ENCODE peak calls at places on chromosome 20, in four cellular contexts. C is left ventricle myocardium inferior, W is adrenal gland, K is A549. Z is an unnamed sample.
A peak's percentile ranks its signal among the peaks of the same experiment; 100 is the strongest.

GRCh38 chr20:45300961-45301360 is 5.7 kb upstream of the RBPJL start:
- DNase-seq in C (no peak), W (no peak), K (peak; percentile 69), Z (peak; percentile 37)

GRCh38 chr20:63208346-63208924 is 7.5 kb downstream of the YTHDF1 start:
- DNase-seq in C (no peak), W (no peak), K (no peak), Z (no peak)

GRCh38 chr20:58714340-58714922 is 21.8 kb downstream of the NPEPL1 start:
- DNase-seq in C (peak; percentile 8), W (peak; percentile 46), K (no peak), Z (no peak)

GRCh38 chr20:43448748-43449535 is 8.8 kb upstream of the SRSF6 start:
- DNase-seq in C (no peak), W (peak; percentile 66), K (peak; percentile 56), Z (peak; percentile 65)

GRCh38 chr20:43843096-43843964 is 71.3 kb upstream of the TOX2 start:
- DNase-seq in C (no peak), W (peak; percentile 15), K (peak; percentile 72), Z (no peak)

GRCh38 chr20:37142708-37143107 is 36.4 kb upstream of the RPN2 start:
- DNase-seq in C (no peak), W (no peak), K (no peak), Z (no peak)

GRCh38 chr20:7980332-7981046 is 39.1 kb downstream of the TMX4 start:
- DNase-seq in C (no peak), W (no peak), K (peak; percentile 60), Z (peak; percentile 36)

GRCh38 chr20:30922129-30922528 is 335.3 kb upstream of the DEFB115 start:
- DNase-seq in C (no peak), W (no peak), K (no peak), Z (no peak)

GRCh38 chr20:44011251-44011940 is 96.7 kb downstream of the TOX2 start:
- DNase-seq in C (no peak), W (no peak), K (no peak), Z (no peak)

GRCh38 chr20:44701889-44702288 is 13.3 kb upstream of the CCN5 start:
- DNase-seq in C (no peak), W (no peak), K (no peak), Z (no peak)

GRCh38 chr20:63620991-63621390 is 5.9 kb downstream of the GMEB2 start:
- DNase-seq in C (no peak), W (no peak), K (no peak), Z (no peak)

GRCh38 chr20:53606364-53606985 is 12.8 kb upstream of the ZNF217 start:
- DNase-seq in C (no peak), W (peak; percentile 75), K (no peak), Z (no peak)

GRCh38 chr20:63264002-63264401 is 8.6 kb upstream of the ARFGAP1 start:
- DNase-seq in C (no peak), W (no peak), K (no peak), Z (no peak)

DNA sequence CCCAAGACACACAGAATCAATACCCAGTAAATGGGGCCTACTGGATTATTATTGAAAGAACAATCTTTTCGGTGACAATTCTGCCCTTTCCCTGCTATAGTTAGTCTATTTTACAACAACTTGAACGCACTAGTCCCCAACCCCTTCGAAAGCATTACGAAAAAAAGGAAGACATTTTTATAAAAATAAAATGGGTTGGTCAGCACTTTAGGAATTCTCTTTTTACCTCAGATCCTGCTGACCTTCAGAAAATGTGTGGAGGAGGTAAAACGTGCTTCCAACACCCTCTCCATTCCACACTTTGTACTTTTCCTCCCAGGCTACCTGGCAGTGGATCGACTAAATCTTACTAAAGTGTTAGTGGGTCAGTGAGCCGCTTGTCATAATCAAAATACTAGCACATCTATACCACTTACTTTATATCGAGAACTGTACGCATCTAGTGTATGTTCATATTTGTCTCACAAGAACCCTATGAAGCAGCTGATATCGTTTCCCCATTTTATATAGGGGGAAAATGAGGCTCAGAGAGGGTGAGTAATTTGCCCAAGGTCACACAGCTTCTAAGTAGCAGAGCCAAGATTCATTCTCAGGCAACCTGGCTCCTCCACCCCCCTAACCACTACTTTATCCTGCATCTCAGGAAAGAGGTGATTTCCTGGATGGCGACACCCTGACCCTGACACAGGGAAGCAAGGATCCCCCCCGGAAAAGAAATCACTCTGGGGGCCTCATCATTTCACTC is 10.6 kb downstream of the NFATC2 start:
- DNase-seq in C (no peak), W (no peak), K (no peak), Z (no peak)
- H3K4me1 ChIP-seq in C (peaks cover 50% of the 10 kb centered on the region), W (no peaks in the 10 kb centered on the region), K (peaks cover 19% of the 10 kb centered on the region), Z (peaks cover 89% of the 10 kb centered on the region)

DNA sequence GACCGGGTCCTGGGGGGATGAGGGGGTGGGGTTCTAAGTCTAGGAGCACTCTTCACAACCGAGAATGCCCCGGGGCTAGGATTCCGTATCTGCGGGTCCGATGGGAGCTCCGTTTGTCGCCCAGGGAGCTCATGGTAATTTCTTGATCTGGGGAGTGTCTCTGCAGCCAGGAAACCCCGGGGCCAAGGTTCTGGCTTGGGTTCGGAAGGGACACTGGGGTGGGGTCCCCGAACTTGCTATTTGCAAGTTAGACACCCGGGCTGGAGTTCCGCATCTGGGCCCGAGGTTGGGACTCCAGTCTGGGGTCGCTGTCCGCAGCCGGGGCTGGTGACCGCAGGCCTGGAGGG is 397 bp downstream of the PEDS1 start:
- DNase-seq in C (no peak), W (peak; percentile 69), K (no peak), Z (peak; percentile 24)
- TF ChIP-seq CTCF in C (no peak), W (no peak), K (no peak), Z (no peak)

DNA sequence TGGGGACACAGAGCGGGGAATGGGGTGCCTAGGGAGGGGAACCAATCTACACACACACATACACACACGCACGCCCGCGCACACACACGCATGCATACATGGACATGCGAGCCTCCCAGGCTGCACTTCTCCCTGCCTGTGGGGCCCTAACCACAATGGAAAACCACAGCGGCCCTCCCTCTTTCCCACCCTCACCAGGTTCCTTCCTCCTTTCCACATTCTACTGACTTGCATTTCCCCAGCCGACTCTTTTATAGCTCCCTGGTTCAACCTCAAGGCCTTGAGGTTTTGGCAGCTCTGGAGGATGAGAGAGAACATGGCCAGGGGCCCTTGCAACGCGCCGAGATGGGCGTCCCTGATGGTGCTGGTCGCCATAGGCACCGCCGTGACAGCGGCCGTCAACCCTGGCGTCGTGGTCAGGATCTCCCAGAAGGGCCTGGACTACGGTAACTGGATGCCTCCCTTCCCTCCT is at the start of gene BPI:
- DNase-seq in C (peak; percentile 27), W (peak; percentile 55), K (no peak), Z (no peak)
- H3K4me1 ChIP-seq in C (peaks cover 8% of the 10 kb centered on the region), W (no peaks in the 10 kb centered on the region), K (no peaks in the 10 kb centered on the region), Z (no peaks in the 10 kb centered on the region)

DNA sequence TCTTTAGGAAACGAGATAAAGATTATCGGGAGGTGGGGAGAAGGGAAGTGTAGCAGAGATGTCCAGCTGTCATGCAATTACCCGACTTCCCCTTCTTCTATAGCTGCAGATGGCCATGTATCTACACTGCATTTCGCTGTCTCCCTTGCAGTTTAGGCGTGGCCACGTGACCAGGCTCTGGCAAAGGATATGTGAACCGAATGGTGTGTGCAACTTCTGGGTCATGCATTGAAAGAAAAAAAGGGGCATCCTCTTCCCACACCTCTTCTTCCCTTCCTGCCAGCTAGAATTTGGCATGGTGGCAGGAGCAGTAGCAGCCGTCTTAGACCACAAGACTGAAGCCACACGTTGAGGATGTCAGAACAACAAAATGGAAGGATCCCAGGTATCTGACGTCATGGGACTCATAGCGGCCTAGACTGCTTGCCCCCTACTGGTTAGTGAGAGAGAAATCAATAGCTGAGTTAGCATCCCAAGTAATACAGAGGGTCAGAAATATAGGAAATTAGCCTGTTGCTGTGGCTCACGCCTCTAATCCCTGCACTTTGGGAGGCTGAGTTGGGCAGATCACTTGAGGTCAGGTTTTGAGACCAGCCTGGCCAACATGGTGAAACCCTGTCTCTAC is 32.8 kb downstream of the TCF15 start:
- DNase-seq in C (no peak), W (no peak), K (peak; percentile 79), Z (peak; percentile 61)
- TF ChIP-seq CTCF in C (peak; percentile 25), W (peak; percentile 5), K (peak; percentile 24), Z (peak; percentile 70)

GRCh38 chr20:57504411-57504810 is 20.5 kb downstream of the CTCFL start:
- DNase-seq in C (no peak), W (no peak), K (no peak), Z (no peak)
- H3K4me1 ChIP-seq in C (no peaks in the 10 kb centered on the region), W (no peaks in the 10 kb centered on the region), K (no peaks in the 10 kb centered on the region), Z (peaks cover 4% of the 10 kb centered on the region)

GRCh38 chr20:2672446-2672845 is 8.4 kb upstream of the IDH3B start:
- DNase-seq in C (no peak), W (no peak), K (no peak), Z (no peak)

GRCh38 chr20:2673453-2673852 is 9.4 kb upstream of the IDH3B start:
- DNase-seq in C (no peak), W (no peak), K (no peak), Z (no peak)

DNA sequence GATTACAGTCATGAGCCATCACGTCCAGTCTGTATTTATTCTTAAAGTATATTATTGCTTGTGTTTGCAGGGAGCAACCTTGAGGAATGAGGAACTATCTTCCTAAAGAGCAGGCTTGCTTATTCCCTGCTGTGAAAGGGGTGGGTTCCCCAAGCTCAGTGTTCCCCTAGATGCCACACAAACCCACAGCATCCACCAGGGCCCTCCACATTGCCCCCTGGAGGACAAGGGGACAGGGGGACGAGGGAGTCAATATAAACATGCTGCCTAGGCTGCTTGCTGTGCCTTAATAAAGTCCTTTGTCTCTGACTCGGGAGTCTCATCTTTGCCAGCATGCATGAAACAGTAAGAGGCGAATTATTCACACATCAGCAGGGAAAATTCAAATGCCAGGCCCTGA is 8.0 kb upstream of the IDH3B start:
- DNase-seq in C (no peak), W (no peak), K (peak; percentile 32), Z (no peak)
- TF ChIP-seq CTCF in C (no peak), W (no peak), K (peak; percentile 16), Z (peak; percentile 51)